ENCODE peak calls at places on chromosomes 16 and 17, in four cellular contexts. H is OCI-LY7, X is LNCaP clone FGC, L is HFF-Myc. I is an unnamed sample.

GRCh38 chr17:59618894-59619312 is 792 bp upstream of the CLTC start:
- DNase-seq in H (no peak), X (no peak), L (peak; percentile 58), I (peak; percentile 97)

GRCh38 chr17:35002876-35003551 is 22.7 kb downstream of the LIG3 start:
- DNase-seq in H (no peak), X (peak; percentile 72), L (no peak), I (no peak)

GRCh38 chr17:82806645-82807044 is 33.2 kb downstream of the ZNF750 start:
- DNase-seq in H (no peak), X (no peak), L (no peak), I (no peak)

GRCh38 chr16:31130899-31131298 is 4.6 kb downstream of the PRSS8 start:
- DNase-seq in H (no peak), X (peak; percentile 92), L (no peak), I (no peak)

GRCh38 chr17:81537856-81538555 is 9.8 kb downstream of the FSCN2 start:
- DNase-seq in H (peak; percentile 35), X (no peak), L (no peak), I (no peak)

GRCh38 chr17:2940352-2940751 is 123.1 kb downstream of the OR1D5 start:
- DNase-seq in H (no peak), X (no peak), L (no peak), I (no peak)

GRCh38 chr17:36715951-36716350 is 114.6 kb downstream of the MRM1 start:
- DNase-seq in H (no peak), X (no peak), L (no peak), I (no peak)

GRCh38 chr17:80793851-80794267 is 197.8 kb upstream of the CHMP6 start:
- DNase-seq in H (no peak), X (no peak), L (no peak), I (no peak)

GRCh38 chr17:34391241-34391640 is 28.2 kb upstream of the CCL1 start:
- DNase-seq in H (peak; percentile 34), X (no peak), L (no peak), I (no peak)

GRCh38 chr17:83133302-83134121 is 54.1 kb downstream of the METRNL start:
- DNase-seq in H (no peak), X (no peak), L (no peak), I (no peak)

GRCh38 chr17:79504181-79504605 is 106.7 kb downstream of the RBFOX3 start:
- DNase-seq in H (no peak), X (no peak), L (no peak), I (no peak)

GRCh38 chr17:51580869-51581268 is 320.5 kb downstream of the UTP18 start:
- DNase-seq in H (no peak), X (no peak), L (no peak), I (no peak)

GRCh38 chr16:74304164-74304834 is 7.7 kb downstream of the PSMD7 start:
- DNase-seq in H (peak; percentile 34), X (no peak), L (no peak), I (no peak)
- TF ChIP-seq CTCF in H (peak; percentile 79), X (peak; percentile 40), L (peak; percentile 28), I (peak; percentile 30)

DNA sequence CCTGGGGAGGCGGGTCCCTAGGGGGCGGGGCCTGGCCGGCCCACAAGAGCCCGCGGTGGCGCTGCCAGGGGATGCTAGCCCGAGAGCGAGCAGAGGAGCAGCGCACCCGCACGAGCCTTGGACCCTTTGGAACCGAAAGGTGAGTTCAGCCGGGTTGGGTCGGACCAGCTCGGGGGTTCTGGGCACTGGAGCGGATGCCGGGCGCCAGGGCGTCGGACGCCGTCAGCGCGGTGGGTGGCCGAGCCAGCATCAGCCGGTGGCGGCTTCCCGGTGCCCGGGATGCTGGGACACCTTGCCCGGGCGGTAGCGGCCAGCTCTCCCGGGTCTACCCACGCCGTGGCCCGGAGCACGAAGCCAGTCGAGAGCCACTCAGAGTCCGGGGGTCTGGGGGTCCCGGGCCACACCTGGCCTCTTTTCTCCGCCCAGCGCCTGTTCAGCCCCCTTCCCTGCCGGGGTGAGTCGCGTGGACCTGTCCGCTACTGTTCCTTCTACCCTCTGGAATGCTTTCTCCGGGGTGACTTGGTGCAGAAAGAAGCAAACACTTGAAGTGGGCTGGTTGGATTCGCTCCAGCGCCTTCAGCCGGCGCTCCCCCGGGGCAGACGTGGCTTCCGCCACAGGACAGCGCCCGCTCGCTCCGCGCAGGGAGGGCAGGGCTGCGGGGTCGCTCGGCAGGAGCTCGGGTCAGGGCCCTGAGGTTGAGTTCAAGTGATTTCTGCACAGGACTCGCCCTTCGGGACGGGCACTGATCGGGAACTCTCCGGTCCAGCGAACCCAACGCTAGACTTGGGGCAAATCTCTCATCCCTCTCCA is at the start of gene SCNN1G:
- DNase-seq in H (no peak), X (no peak), L (no peak), I (no peak)
- TF ChIP-seq CTCF in H (peak; percentile 46), X (no peak), L (no peak), I (peak; percentile 78)

DNA sequence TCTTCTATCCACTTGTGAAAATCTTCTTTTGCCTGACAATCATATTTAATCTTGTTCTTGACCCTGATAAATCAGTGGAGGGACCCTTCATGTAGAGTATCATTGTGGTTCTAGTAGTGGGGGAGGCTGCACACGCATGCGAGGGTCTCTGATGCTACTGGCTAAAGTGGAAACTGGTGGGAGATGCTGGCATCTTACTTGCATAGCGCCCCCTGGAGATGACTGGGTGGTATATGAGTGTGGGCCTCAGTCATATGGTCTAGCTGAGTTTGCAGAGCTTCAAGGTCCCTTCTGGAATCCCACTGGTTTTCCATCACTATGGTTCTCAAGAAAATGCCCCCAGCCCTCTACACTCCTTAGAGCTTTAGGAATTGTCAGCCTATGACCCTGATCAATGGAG is 236.4 kb upstream of the AXIN2 start:
- DNase-seq in H (peak; percentile 16), X (no peak), L (no peak), I (peak; percentile 53)
- TF ChIP-seq CTCF in H (peak; percentile 70), X (no peak), L (peak; percentile 39), I (peak; percentile 49)

GRCh38 chr16:46690281-46691178 is 1.1 kb downstream of the ORC6 start:
- DNase-seq in H (peak; percentile 39), X (no peak), L (no peak), I (no peak)
- TF ChIP-seq CTCF in H (peak; percentile 47), X (no peak), L (no peak), I (peak; percentile 59)

GRCh38 chr17:37769050-37769449 is 24.2 kb upstream of the HNF1B start:
- DNase-seq in H (no peak), X (no peak), L (no peak), I (no peak)

GRCh38 chr17:37774508-37774907 is 29.6 kb upstream of the HNF1B start:
- DNase-seq in H (peak; percentile 48), X (no peak), L (no peak), I (peak; percentile 76)

GRCh38 chr17:37772982-37773381 is 28.1 kb upstream of the HNF1B start:
- DNase-seq in H (no peak), X (no peak), L (no peak), I (peak; percentile 47)

GRCh38 chr17:37768438-37768837 is 23.6 kb upstream of the HNF1B start:
- DNase-seq in H (no peak), X (no peak), L (no peak), I (no peak)

GRCh38 chr17:37770631-37771518 is 26.0 kb upstream of the HNF1B start:
- DNase-seq in H (peak; percentile 6), X (peak; percentile 31), L (no peak), I (peak; percentile 66)
- TF ChIP-seq CTCF in H (peak; percentile 63), X (peak; percentile 92), L (peak; percentile 84), I (peak; percentile 69)

GRCh38 chr17:5747276-5747675 is 163.0 kb upstream of the NLRP1 start:
- DNase-seq in H (no peak), X (no peak), L (no peak), I (no peak)
- TF ChIP-seq CTCF in H (no peak), X (peak; percentile 16), L (peak; percentile 6), I (no peak)

DNA sequence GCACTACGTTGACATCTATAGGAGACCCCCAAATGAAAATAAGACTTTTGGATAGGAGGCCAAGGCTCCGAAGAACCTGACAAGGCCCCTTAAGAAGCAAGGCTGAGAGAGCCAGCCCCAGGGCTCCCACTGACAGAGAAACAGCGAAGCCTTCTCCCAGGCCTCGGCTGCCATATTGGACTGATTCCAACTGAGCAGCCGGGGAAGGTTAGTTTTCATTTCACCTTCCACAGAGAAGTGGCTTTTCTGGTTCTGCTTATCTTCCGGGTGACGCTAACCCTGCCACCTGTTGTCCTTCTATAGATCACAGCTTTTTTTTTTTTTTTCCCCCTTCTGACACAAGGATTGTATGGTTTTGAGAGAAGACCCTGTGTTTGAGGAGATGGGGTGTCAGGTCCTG is 356.7 kb downstream of the SOX9 start:
- DNase-seq in H (no peak), X (peak; percentile 78), L (no peak), I (no peak)
- TF ChIP-seq CTCF in H (no peak), X (peak; percentile 12), L (no peak), I (no peak)

DNA sequence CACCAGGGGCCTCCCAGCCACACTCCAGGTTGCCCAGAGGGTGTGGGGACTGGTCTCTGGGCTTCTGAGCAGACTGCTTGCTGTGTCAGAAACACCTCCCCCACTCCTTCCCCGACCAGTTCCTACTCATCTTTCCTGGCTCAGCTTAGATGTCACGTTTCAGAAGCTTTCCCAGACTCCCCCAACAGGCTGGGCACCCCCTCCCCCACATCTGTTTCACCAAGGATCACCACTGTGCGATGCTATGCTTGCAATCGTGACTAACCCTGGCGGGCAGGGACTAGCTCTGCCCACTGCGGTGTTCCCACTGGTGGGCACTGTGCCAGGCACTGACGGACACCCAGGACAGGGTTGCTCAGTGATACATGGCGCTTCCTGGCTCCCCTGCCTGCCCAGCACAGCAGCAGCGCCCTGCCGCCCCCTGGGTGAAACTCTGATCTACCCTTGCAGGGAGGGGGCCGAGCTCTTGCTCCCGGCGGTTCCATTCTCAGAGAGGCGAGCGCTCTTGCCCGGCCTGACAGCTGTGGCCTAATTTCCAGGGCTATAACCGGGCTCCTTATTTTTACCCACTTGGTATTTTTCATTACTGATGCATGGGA is 29.4 kb upstream of the MTSS2 start:
- DNase-seq in H (no peak), X (peak; percentile 78), L (peak; percentile 90), I (no peak)
- TF ChIP-seq CTCF in H (no peak), X (no peak), L (no peak), I (no peak)